ENCODE peak calls at places on chromosomes 3 and 15, in eight cellular contexts. F is nucleus accumbens; Y is HFF-Myc; M is GM04504; H is activated CD8-positive, alpha-beta memory T cell treated with anti-CD3 and anti-CD28 coated beads, Interleukin-2, amount 50 U/mL, for 48 hours; Z is prostate gland; E is Daoy; U is activated T-cell treated with anti-CD3 and anti-CD28 coated beads, Interleukin-2, amount 50 U/mL, for 24 hours. N is an unnamed sample.

GRCh38 chr3:150844484-150844883 is 60.8 kb downstream of the MINDY4B start:
- DNase-seq in F (no peak), Y (no peak), M (no peak), H (no peak), Z (no peak), E (no peak), U (no peak), N (no peak)

GRCh38 chr15:69080203-69080957 is 65.9 kb downstream of the NOX5 start:
- DNase-seq in F (no peak), Y (no peak), M (no peak), H (no peak), Z (no peak), E (no peak), U (no peak), N (peak)

GRCh38 chr3:30319713-30320112 is 286.7 kb upstream of the TGFBR2 start:
- DNase-seq in F (no peak), Y (peak), M (peak), H (no peak), Z (no peak), E (peak), U (peak), N (no peak)

GRCh38 chr15:83018477-83018876 is 7.0 kb upstream of the C15orf40 start:
- DNase-seq in F (no peak), Y (no peak), M (no peak), H (no peak), Z (no peak), E (no peak), U (no peak), N (no peak)

GRCh38 chr3:151219056-151219455 is 16.0 kb upstream of the GPR171 start:
- DNase-seq in F (no peak), Y (no peak), M (peak), H (no peak), Z (no peak), E (peak), U (no peak), N (no peak)

GRCh38 chr3:156978471-156978961 is 152.4 kb downstream of the LEKR1 start:
- DNase-seq in F (no peak), Y (no peak), M (no peak), H (no peak), Z (no peak), E (no peak), U (no peak), N (no peak)

GRCh38 chr3:134718736-134719135 is 67.9 kb upstream of the KY start:
- DNase-seq in F (no peak), Y (no peak), M (no peak), H (no peak), Z (no peak), E (no peak), U (no peak), N (no peak)

GRCh38 chr3:123421353-123422174 is 27.3 kb downstream of the ADCY5 start:
- DNase-seq in F (peak), Y (no peak), M (no peak), H (no peak), Z (no peak), E (peak), U (no peak), N (no peak)

GRCh38 chr15:74275957-74276356 is 39.8 kb downstream of the CCDC33 start:
- DNase-seq in F (no peak), Y (no peak), M (no peak), H (no peak), Z (no peak), E (peak), U (no peak), N (no peak)

GRCh38 chr3:69738291-69738690 is 973 bp upstream of the MITF start:
- DNase-seq in F (no peak), Y (no peak), M (no peak), H (no peak), Z (no peak), E (no peak), U (no peak), N (no peak)

GRCh38 chr3:2354702-2355101 is 256.0 kb downstream of the CNTN4 start:
- DNase-seq in F (no peak), Y (no peak), M (no peak), H (no peak), Z (no peak), E (peak), U (no peak), N (no peak)

GRCh38 chr3:165156757-165157156 is 39.4 kb downstream of the SLITRK3 start:
- DNase-seq in F (no peak), Y (no peak), M (no peak), H (no peak), Z (no peak), E (no peak), U (no peak), N (no peak)

GRCh38 chr3:179446501-179446900 is 4.8 kb downstream of the GNB4 start:
- DNase-seq in F (no peak), Y (no peak), M (no peak), H (no peak), Z (no peak), E (no peak), U (no peak), N (no peak)

GRCh38 chr3:194381460-194381875 is 11.9 kb upstream of the LRRC15 start:
- DNase-seq in F (peak), Y (no peak), M (no peak), H (no peak), Z (no peak), E (peak), U (peak), N (peak)

GRCh38 chr3:150349314-150350097 is 58.6 kb upstream of the TSC22D2 start:
- DNase-seq in F (peak), Y (no peak), M (no peak), H (no peak), Z (no peak), E (peak), U (no peak), N (no peak)

GRCh38 chr3:197430502-197430901 is 125.3 kb downstream of the BDH1 start:
- DNase-seq in F (no peak), Y (no peak), M (no peak), H (no peak), Z (no peak), E (no peak), U (no peak), N (no peak)

GRCh38 chr3:182478369-182478768 is 314.9 kb upstream of the ATP11B start:
- DNase-seq in F (no peak), Y (no peak), M (no peak), H (no peak), Z (no peak), E (no peak), U (no peak), N (no peak)

GRCh38 chr3:141707741-141708203 is 30.3 kb upstream of the RNF7 start:
- DNase-seq in F (no peak), Y (peak), M (peak), H (no peak), Z (no peak), E (no peak), U (no peak), N (no peak)

GRCh38 chr3:10389341-10389740 is 68.4 kb upstream of the SEC13 start:
- DNase-seq in F (no peak), Y (no peak), M (no peak), H (no peak), Z (no peak), E (no peak), U (no peak), N (no peak)

GRCh38 chr3:167662919-167663400 is 9.2 kb upstream of the WDR49 start:
- DNase-seq in F (no peak), Y (no peak), M (no peak), H (no peak), Z (no peak), E (no peak), U (no peak), N (no peak)

GRCh38 chr15:70505971-70506887 is 257.1 kb downstream of the UACA start:
- DNase-seq in F (no peak), Y (no peak), M (no peak), H (no peak), Z (peak), E (peak), U (peak), N (no peak)

GRCh38 chr3:11600501-11601282 is 43.0 kb downstream of the VGLL4 start:
- DNase-seq in F (no peak), Y (peak), M (peak), H (no peak), Z (peak), E (peak), U (no peak), N (no peak)

GRCh38 chr3:152574461-152575079 is 260.4 kb upstream of the P2RY1 start:
- DNase-seq in F (peak), Y (peak), M (peak), H (no peak), Z (peak), E (peak), U (no peak), N (peak)

GRCh38 chr15:75455982-75456531 is 4.6 kb upstream of the SIN3A start:
- DNase-seq in F (no peak), Y (no peak), M (no peak), H (peak), Z (no peak), E (peak), U (no peak), N (peak)

GRCh38 chr15:89756897-89757296 is 5.8 kb upstream of the MESP1 start:
- DNase-seq in F (no peak), Y (no peak), M (no peak), H (no peak), Z (peak), E (no peak), U (no peak), N (no peak)

GRCh38 chr15:99474041-99474906 is 91.5 kb upstream of the MEF2A start:
- DNase-seq in F (no peak), Y (no peak), M (no peak), H (peak), Z (no peak), E (no peak), U (no peak), N (no peak)

GRCh38 chr3:113977822-113978221 is 30.0 kb downstream of the ZDHHC23 start:
- DNase-seq in F (no peak), Y (no peak), M (no peak), H (no peak), Z (no peak), E (no peak), U (no peak), N (no peak)

GRCh38 chr3:179100652-179101051 is 29.0 kb upstream of the ZMAT3 start:
- DNase-seq in F (no peak), Y (no peak), M (peak), H (no peak), Z (no peak), E (peak), U (no peak), N (no peak)